ENCODE peak calls at places on chromosomes 1 and 21, in four cellular contexts. V, Q, X and K are unnamed samples.

GRCh38 chr1:202058001-202058908 is 47.9 kb downstream of the ELF3 start:
- DNase-seq in V (no peak), Q (peak; percentile 53), X (no peak), K (no peak)

GRCh38 chr1:40711465-40712404 is 20.2 kb downstream of the NFYC start:
- DNase-seq in V (no peak), Q (peak; percentile 45), X (peak; percentile 46), K (no peak)

GRCh38 chr1:206706298-206706791 is 21.6 kb downstream of the MAPKAPK2 start:
- DNase-seq in V (no peak), Q (peak; percentile 85), X (no peak), K (no peak)

GRCh38 chr1:212700597-212700891 is 904 bp upstream of the BATF3 start:
- DNase-seq in V (peak; percentile 28), Q (no peak), X (no peak), K (no peak)

GRCh38 chr1:169452921-169453320 is 25.6 kb upstream of the CCDC181 start:
- DNase-seq in V (no peak), Q (no peak), X (no peak), K (no peak)

GRCh38 chr1:47769983-47770382 is 227.2 kb downstream of the TRABD2B start:
- DNase-seq in V (no peak), Q (no peak), X (no peak), K (no peak)

GRCh38 chr1:81681570-81681969 is 119.2 kb upstream of the ADGRL2 start:
- DNase-seq in V (no peak), Q (no peak), X (peak; percentile 10), K (no peak)

GRCh38 chr1:182337736-182338571 is 53.6 kb downstream of the GLUL start:
- DNase-seq in V (no peak), Q (no peak), X (no peak), K (peak; percentile 13)

GRCh38 chr1:185636848-185637247 is 97.3 kb upstream of the HMCN1 start:
- DNase-seq in V (no peak), Q (no peak), X (no peak), K (no peak)

GRCh38 chr1:32208891-32209309 is at the start of gene DCDC2B:
- DNase-seq in V (peak; percentile 68), Q (peak; percentile 31), X (no peak), K (peak; percentile 69)

GRCh38 chr1:20361805-20362381 is 71.2 kb downstream of the VWA5B1 start:
- DNase-seq in V (peak; percentile 78), Q (peak; percentile 37), X (no peak), K (peak; percentile 7)

GRCh38 chr1:45954401-45954847 is 151.0 kb downstream of the MAST2 start:
- DNase-seq in V (peak; percentile 45), Q (peak; percentile 67), X (peak; percentile 22), K (peak; percentile 33)

GRCh38 chr1:74508449-74508848 is 4.0 kb downstream of the LRRC53 start:
- DNase-seq in V (no peak), Q (no peak), X (no peak), K (no peak)

GRCh38 chr1:92419642-92420041 is 67.1 kb downstream of the GFI1 start:
- DNase-seq in V (no peak), Q (no peak), X (no peak), K (no peak)

GRCh38 chr1:1421147-1421906 is at the start of gene ANKRD65:
- DNase-seq in V (no peak), Q (no peak), X (no peak), K (no peak)

GRCh38 chr1:89609781-89610456 is 23.0 kb upstream of the LRRC8C start:
- DNase-seq in V (no peak), Q (no peak), X (no peak), K (no peak)

GRCh38 chr1:15703562-15703961 is 19.4 kb downstream of the PLEKHM2 start:
- DNase-seq in V (peak; percentile 73), Q (peak; percentile 83), X (peak; percentile 49), K (no peak)

GRCh38 chr1:67973061-67973460 is 77.4 kb downstream of the DIRAS3 start:
- DNase-seq in V (no peak), Q (no peak), X (no peak), K (no peak)

GRCh38 chr1:143691971-143692529 is 279.7 kb downstream of the FAM72C start:
- DNase-seq in V (no peak), Q (no peak), X (no peak), K (no peak)

GRCh38 chr1:54129858-54130257 is 22.9 kb downstream of the CDCP2 start:
- DNase-seq in V (no peak), Q (no peak), X (no peak), K (no peak)

GRCh38 chr21:34992180-34992579 is 56.9 kb downstream of the RUNX1 start:
- DNase-seq in V (no peak), Q (no peak), X (no peak), K (no peak)

GRCh38 chr1:175448467-175448866 is 255.9 kb upstream of the KIAA0040 start:
- DNase-seq in V (no peak), Q (no peak), X (no peak), K (no peak)

GRCh38 chr1:6330410-6330827 is 63.1 kb downstream of the ACOT7 start:
- DNase-seq in V (no peak), Q (no peak), X (no peak), K (no peak)

GRCh38 chr1:217896490-217896889 is 265.3 kb downstream of the SPATA17 start:
- DNase-seq in V (no peak), Q (no peak), X (no peak), K (no peak)

GRCh38 chr1:217895817-217896216 is 264.7 kb downstream of the SPATA17 start:
- DNase-seq in V (no peak), Q (no peak), X (no peak), K (no peak)

GRCh38 chr1:217889401-217889800 is 258.3 kb downstream of the SPATA17 start:
- DNase-seq in V (no peak), Q (no peak), X (no peak), K (no peak)

GRCh38 chr1:217892750-217893149 is 261.6 kb downstream of the SPATA17 start:
- DNase-seq in V (no peak), Q (no peak), X (no peak), K (no peak)

DNA sequence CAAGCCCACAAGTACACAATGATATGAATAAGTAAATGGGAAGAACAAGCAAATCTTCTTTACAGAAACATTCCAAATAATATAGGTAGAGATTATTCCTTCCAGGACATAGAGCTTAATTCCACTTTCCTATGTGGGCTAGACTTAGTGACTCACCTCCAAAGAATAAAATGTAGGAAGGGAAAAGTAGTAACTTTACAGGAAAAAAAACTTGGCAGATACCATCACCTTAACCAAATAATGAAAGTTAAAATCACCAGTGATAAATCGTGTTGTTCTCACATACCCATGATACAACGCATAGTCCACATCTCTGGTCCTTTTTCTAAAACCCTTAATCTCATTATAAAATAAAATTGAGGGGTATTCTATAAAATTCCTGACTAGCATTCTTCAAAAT is 260.8 kb downstream of the SPATA17 start:
- DNase-seq in V (no peak), Q (no peak), X (no peak), K (no peak)
- TF ChIP-seq CTCF in V (no peak), Q (no peak), X (no peak), K (no peak)

GRCh38 chr21:42062543-42063022 is 8.5 kb upstream of the UMODL1 start:
- DNase-seq in V (no peak), Q (no peak), X (no peak), K (no peak)

GRCh38 chr21:42059721-42060120 is 11.4 kb upstream of the UMODL1 start:
- DNase-seq in V (no peak), Q (no peak), X (no peak), K (no peak)

GRCh38 chr21:42061866-42062542 is 9.1 kb upstream of the UMODL1 start:
- DNase-seq in V (no peak), Q (no peak), X (no peak), K (no peak)

GRCh38 chr21:42060166-42060565 is 11.0 kb upstream of the UMODL1 start:
- DNase-seq in V (no peak), Q (no peak), X (no peak), K (no peak)

DNA sequence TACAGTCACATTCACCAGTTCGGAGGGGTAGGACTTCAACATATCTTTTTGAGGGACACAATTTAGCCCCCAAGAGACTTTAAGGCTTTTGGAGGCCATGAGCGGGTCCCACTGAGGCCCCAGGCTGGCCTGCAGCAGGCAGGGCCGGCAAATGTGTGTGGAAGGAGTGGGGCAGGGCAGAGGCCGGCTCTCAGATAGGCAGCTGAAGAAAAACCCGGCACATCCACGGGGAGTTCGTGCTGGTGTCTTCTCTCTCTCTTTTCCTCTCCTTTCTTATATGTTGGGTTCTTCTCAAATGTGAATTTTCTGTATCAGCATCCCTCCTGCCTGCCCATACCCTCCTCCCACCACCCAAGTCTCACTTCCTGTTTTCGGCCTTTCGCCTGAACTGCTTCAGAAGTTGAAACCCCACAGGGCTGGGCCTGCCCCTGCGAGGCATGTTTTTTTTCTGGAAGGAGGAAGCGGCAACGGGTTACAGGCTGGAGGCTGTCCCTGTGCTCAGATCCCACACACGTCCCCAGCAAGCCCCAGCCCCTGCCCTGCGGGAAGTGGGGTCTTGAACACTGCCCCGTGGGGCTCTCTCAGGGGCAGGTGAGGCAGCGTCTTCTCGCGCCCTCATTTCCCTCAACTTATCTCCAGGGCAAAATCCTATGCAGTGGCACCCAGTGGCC is 9.8 kb upstream of the UMODL1 start:
- DNase-seq in V (no peak), Q (no peak), X (no peak), K (no peak)
- H3K4me3 ChIP-seq in V (no peak overlapping the region), Q (no peak overlapping the region), X (no peak overlapping the region), K (no peak overlapping the region)

GRCh38 chr1:28087614-28088167 is 719 bp downstream of the EYA3 start:
- DNase-seq in V (no peak), Q (no peak), X (peak; percentile 7), K (no peak)

GRCh38 chr1:28086651-28087050 is 1.8 kb downstream of the EYA3 start:
- DNase-seq in V (no peak), Q (no peak), X (no peak), K (no peak)

GRCh38 chr1:28091043-28091781 is 2.8 kb upstream of the EYA3 start:
- DNase-seq in V (peak; percentile 72), Q (peak; percentile 79), X (peak; percentile 79), K (peak; percentile 90)

GRCh38 chr1:28085129-28085528 is 3.3 kb downstream of the EYA3 start:
- DNase-seq in V (no peak), Q (no peak), X (no peak), K (no peak)

GRCh38 chr1:28088168-28088961 is at the start of gene EYA3:
- DNase-seq in V (peak; percentile 98), Q (peak; percentile 99), X (peak; percentile 98), K (peak; percentile 95)
- TF ChIP-seq CTCF in V (no peak), Q (no peak), X (no peak), K (no peak)

DNA sequence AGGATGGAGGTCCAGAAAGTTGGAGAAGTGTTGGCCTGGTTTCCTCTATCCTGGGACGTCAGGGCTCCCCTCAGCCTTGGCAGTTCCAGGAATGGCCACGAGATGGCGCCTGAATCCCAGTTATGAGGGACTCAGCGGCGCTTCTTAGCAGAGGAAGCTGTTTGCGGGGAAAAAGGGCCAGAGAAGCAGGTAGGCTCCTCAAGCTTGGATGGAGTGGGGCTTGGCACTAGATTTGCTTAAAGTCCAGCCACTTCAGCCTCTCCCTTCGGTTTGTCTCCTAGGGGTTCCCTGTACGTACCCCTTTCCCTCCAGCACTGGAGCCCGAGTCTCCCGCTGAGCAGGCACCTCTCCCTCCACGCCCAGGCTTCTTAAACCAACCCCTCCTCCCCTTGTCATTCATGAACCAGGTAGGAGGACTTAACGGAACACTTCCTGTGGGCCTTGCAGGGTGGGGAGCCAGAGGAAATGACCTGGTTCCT is 32.0 kb upstream of the TENT5B start:
- DNase-seq in V (peak; percentile 91), Q (peak; percentile 71), X (peak; percentile 86), K (peak; percentile 34)
- H3K4me3 ChIP-seq in V (no peak overlapping the region), Q (no peak overlapping the region), X (no peak overlapping the region), K (no peak overlapping the region)

DNA sequence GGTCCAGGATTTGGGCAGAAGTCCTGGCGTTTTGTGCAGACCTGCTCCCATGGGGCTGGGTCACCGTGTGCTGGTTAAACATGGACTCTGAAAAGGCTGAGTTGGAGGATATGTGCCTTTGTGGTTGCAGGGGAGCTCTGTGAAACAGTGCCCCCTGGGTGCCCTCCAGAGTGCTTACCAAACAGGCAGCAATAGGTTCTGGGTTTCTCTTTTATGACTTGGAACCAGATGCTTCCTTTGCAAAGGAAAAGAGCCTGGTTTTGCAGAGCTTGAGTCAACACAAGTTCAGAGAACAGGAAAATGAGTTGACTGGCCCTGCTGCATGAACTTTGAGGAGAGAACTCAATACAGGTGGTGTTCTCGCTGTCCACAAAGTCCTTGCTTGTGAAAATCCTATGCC is 288.9 kb downstream of the TM2D1 start:
- DNase-seq in V (no peak), Q (no peak), X (no peak), K (no peak)
- TF ChIP-seq CTCF in V (no peak), Q (peak; percentile 46), X (no peak), K (no peak)